ENCODE peak calls at places on chromosomes 16 and 17, in six cellular contexts. One of them, this sample, is unnamed.

GRCh38 chr16:69187891-69188451 is 1.0 kb downstream of the SNTB2 start:
- ATAC-seq in A549: peak
- ATAC-seq in HepG2: peak
- ATAC-seq in upper lobe of left lung: peak
- ATAC-seq in GM12878: peak
- ATAC-seq in K562: peak
- ATAC-seq in this sample: peak

GRCh38 chr16:81808933-81809480 is 29.9 kb downstream of the PLCG2 start:
- ATAC-seq in A549: peak
- ATAC-seq in GM12878: peak
- ATAC-seq in upper lobe of left lung: peak
- ATAC-seq in K562: peak
- ATAC-seq in HepG2: peak
- ATAC-seq in this sample: no peak

GRCh38 chr17:31722251-31723056 is 136.6 kb downstream of the COPRS start:
- ATAC-seq in A549: peak
- ATAC-seq in HepG2: no peak
- ATAC-seq in upper lobe of left lung: no peak
- ATAC-seq in K562: no peak
- ATAC-seq in GM12878: no peak
- ATAC-seq in this sample: peak

GRCh38 chr16:64475627-64476351 is 646.1 kb downstream of the CDH11 start:
- ATAC-seq in K562: no peak
- ATAC-seq in upper lobe of left lung: no peak
- ATAC-seq in GM12878: no peak
- ATAC-seq in A549: no peak
- ATAC-seq in HepG2: no peak
- ATAC-seq in this sample: peak

GRCh38 chr16:89621136-89621697 is 7.8 kb downstream of the DPEP1 start:
- ATAC-seq in K562: no peak
- ATAC-seq in upper lobe of left lung: no peak
- ATAC-seq in HepG2: peak
- ATAC-seq in A549: peak
- ATAC-seq in GM12878: no peak
- ATAC-seq in this sample: no peak

GRCh38 chr16:72877374-72878028 is 170.4 kb downstream of the ZFHX3 start:
- ATAC-seq in HepG2: peak
- ATAC-seq in A549: peak
- ATAC-seq in upper lobe of left lung: peak
- ATAC-seq in GM12878: no peak
- ATAC-seq in K562: peak
- ATAC-seq in this sample: peak

GRCh38 chr16:58732545-58733247 is 1.4 kb downstream of the GOT2 start:
- ATAC-seq in A549: no peak
- ATAC-seq in K562: no peak
- ATAC-seq in upper lobe of left lung: no peak
- ATAC-seq in GM12878: peak
- ATAC-seq in HepG2: no peak
- ATAC-seq in this sample: no peak

GRCh38 chr16:50234771-50235556 is 31.4 kb upstream of the ADCY7 start:
- ATAC-seq in HepG2: no peak
- ATAC-seq in GM12878: no peak
- ATAC-seq in K562: no peak
- ATAC-seq in A549: peak
- ATAC-seq in upper lobe of left lung: peak
- ATAC-seq in this sample: no peak

GRCh38 chr16:27431773-27432599 is 30.0 kb downstream of the IL21R start:
- ATAC-seq in K562: peak
- ATAC-seq in upper lobe of left lung: peak
- ATAC-seq in HepG2: peak
- ATAC-seq in A549: peak
- ATAC-seq in GM12878: no peak
- ATAC-seq in this sample: no peak

DNA sequence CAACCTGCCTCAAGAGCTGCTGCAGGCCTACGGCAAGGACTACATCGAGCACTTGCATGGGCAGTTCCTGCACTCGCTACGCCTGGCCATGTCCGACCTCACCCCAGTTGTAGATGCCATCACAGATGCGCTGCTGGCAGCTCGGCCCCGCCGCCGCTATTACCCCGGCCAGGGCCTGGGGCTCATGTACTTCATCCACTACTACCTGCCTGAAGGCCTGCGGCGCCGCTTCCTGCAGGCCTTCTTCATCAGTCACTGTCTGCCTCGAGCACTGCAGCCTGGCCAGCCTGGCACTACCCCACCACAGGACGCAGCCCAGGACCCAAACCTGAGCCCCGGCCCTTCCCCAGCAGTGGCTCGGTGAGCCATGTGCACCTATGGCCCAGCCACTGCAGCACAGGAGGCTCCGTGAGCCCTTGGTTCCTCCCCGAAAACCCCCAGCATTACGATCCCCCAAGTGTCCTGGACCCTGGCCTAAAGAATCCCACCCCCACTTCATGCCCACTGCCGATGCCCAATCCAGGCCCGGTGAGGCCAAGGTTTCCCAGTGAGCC is 5.8 kb downstream of the HSD11B2 start:
- ATAC-seq in GM12878: no peak
- ATAC-seq in A549: no peak
- ATAC-seq in K562: no peak
- ATAC-seq in upper lobe of left lung: no peak
- ATAC-seq in HepG2: no peak
- ATAC-seq in this sample: no peak
- H3K27ac ChIP-seq in GM12878: no peak
- H3K27ac ChIP-seq in A549: no peak
- H3K27ac ChIP-seq in K562: no peak
- H3K27ac ChIP-seq in upper lobe of left lung: no peak
- H3K27ac ChIP-seq in HepG2: no peak
- H3K27ac ChIP-seq in this sample: no peak

GRCh38 chr17:67492824-67493490 is 115.9 kb downstream of the PITPNC1 start:
- ATAC-seq in GM12878: no peak
- ATAC-seq in HepG2: no peak
- ATAC-seq in upper lobe of left lung: no peak
- ATAC-seq in A549: no peak
- ATAC-seq in K562: no peak
- ATAC-seq in this sample: no peak

GRCh38 chr17:67490471-67490870 is 113.4 kb downstream of the PITPNC1 start:
- ATAC-seq in K562: no peak
- ATAC-seq in A549: no peak
- ATAC-seq in upper lobe of left lung: no peak
- ATAC-seq in GM12878: no peak
- ATAC-seq in HepG2: no peak
- ATAC-seq in this sample: no peak

GRCh38 chr17:67492251-67492740 is 115.2 kb downstream of the PITPNC1 start:
- ATAC-seq in upper lobe of left lung: no peak
- ATAC-seq in HepG2: no peak
- ATAC-seq in A549: no peak
- ATAC-seq in K562: no peak
- ATAC-seq in GM12878: no peak
- ATAC-seq in this sample: no peak

GRCh38 chr17:67491678-67492019 is 114.6 kb downstream of the PITPNC1 start:
- ATAC-seq in GM12878: no peak
- ATAC-seq in HepG2: no peak
- ATAC-seq in K562: no peak
- ATAC-seq in upper lobe of left lung: no peak
- ATAC-seq in A549: peak
- ATAC-seq in this sample: no peak

DNA sequence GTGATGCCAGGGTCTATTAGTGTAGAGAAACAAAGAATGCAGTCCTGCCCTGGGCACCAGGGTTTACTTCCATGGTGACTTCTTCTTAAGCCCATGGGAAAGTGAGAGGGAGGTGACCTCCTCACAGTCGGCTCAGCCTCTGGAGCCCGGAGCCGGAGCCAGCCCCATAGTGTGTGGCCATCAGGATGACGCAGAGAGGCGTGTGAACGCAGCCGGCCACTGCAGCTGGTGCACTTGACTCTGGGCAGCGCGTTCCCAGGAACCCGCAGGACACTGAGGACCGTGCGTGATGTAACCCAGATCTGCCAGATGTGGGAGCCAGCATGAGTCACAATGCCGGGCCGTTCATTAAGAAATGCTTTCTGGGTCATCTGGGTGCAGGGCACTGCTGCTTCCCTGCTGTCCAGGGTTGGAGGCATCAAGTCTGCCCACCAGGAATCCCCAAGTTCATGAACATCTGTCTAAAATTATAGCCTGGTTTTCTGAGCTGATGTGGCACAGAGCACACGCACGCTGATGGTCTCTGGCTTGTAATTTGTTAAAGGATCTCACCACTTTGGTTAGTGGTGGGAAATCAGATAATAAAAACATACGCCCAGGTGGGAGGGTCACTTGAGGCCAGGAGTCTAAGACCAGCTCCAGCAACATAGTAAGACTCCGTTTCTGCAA is 114.1 kb downstream of the PITPNC1 start:
- ATAC-seq in K562: no peak
- ATAC-seq in HepG2: peak
- ATAC-seq in A549: peak
- ATAC-seq in upper lobe of left lung: peak
- ATAC-seq in GM12878: no peak
- ATAC-seq in this sample: peak
- TF ChIP-seq EP300 in K562: no peak
- TF ChIP-seq EP300 in HepG2: no peak
- TF ChIP-seq EP300 in A549: peak
- TF ChIP-seq EP300 in upper lobe of left lung: no peak
- TF ChIP-seq EP300 in GM12878: no peak
- TF ChIP-seq EP300 in this sample: peak

GRCh38 chr17:63762106-63763078 is 11.0 kb downstream of the CCDC47 start:
- ATAC-seq in upper lobe of left lung: no peak
- ATAC-seq in K562: no peak
- ATAC-seq in GM12878: no peak
- ATAC-seq in HepG2: no peak
- ATAC-seq in A549: no peak
- ATAC-seq in this sample: no peak
- H3K27ac ChIP-seq in upper lobe of left lung: peak
- H3K27ac ChIP-seq in K562: no peak
- H3K27ac ChIP-seq in GM12878: no peak
- H3K27ac ChIP-seq in HepG2: no peak
- H3K27ac ChIP-seq in A549: no peak
- H3K27ac ChIP-seq in this sample: no peak

GRCh38 chr17:81210466-81210865 is 12.3 kb downstream of the CEP131 start:
- ATAC-seq in A549: no peak
- ATAC-seq in upper lobe of left lung: no peak
- ATAC-seq in GM12878: no peak
- ATAC-seq in K562: no peak
- ATAC-seq in HepG2: no peak
- ATAC-seq in this sample: no peak
- TF ChIP-seq EP300 in A549: no peak
- TF ChIP-seq EP300 in upper lobe of left lung: no peak
- TF ChIP-seq EP300 in GM12878: no peak
- TF ChIP-seq EP300 in K562: no peak
- TF ChIP-seq EP300 in HepG2: no peak
- TF ChIP-seq EP300 in this sample: no peak

GRCh38 chr17:82333279-82334171 is at the start of gene SECTM1:
- ATAC-seq in A549: no peak
- ATAC-seq in K562: no peak
- ATAC-seq in HepG2: no peak
- ATAC-seq in GM12878: peak
- ATAC-seq in upper lobe of left lung: peak
- ATAC-seq in this sample: peak
- H3K27ac ChIP-seq in A549: peak
- H3K27ac ChIP-seq in K562: peak
- H3K27ac ChIP-seq in HepG2: peak
- H3K27ac ChIP-seq in GM12878: no peak
- H3K27ac ChIP-seq in upper lobe of left lung: peak
- H3K27ac ChIP-seq in this sample: peak

GRCh38 chr16:87860553-87861299 is 8.6 kb downstream of the SLC7A5 start:
- ATAC-seq in GM12878: peak
- ATAC-seq in A549: peak
- ATAC-seq in upper lobe of left lung: peak
- ATAC-seq in K562: peak
- ATAC-seq in HepG2: peak
- ATAC-seq in this sample: peak
- TF ChIP-seq EP300 in GM12878: no peak
- TF ChIP-seq EP300 in A549: no peak
- TF ChIP-seq EP300 in upper lobe of left lung: no peak
- TF ChIP-seq EP300 in K562: no peak
- TF ChIP-seq EP300 in HepG2: peak
- TF ChIP-seq EP300 in this sample: no peak

DNA sequence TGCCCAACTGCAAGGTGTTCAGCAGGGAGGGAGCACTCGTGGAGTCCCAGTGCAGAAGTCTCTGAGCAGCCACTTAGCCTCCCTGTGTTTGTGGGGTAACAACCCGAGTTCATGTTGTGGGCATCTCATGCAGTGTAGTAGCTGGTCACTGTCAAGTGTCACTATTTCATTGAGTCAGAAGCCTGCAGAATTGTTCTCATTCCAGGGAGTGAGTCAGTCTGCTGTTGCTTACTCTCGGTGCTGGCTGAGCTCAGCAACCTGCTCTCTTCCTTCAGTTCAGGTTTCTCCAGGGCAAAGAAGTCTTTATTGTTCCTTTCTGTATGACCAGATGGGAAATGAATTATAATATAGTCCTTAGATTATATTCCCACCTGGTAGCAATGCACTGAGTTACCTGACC is 24.1 kb downstream of the HMOX2 start:
- ATAC-seq in A549: peak
- ATAC-seq in HepG2: peak
- ATAC-seq in K562: no peak
- ATAC-seq in upper lobe of left lung: peak
- ATAC-seq in GM12878: no peak
- ATAC-seq in this sample: peak
- H3K27ac ChIP-seq in A549: no peak
- H3K27ac ChIP-seq in HepG2: peak
- H3K27ac ChIP-seq in K562: no peak
- H3K27ac ChIP-seq in upper lobe of left lung: peak
- H3K27ac ChIP-seq in GM12878: no peak
- H3K27ac ChIP-seq in this sample: peak

GRCh38 chr16:2267913-2268666 is at the start of gene RNPS1:
- ATAC-seq in HepG2: peak
- ATAC-seq in GM12878: peak
- ATAC-seq in K562: peak
- ATAC-seq in A549: peak
- ATAC-seq in upper lobe of left lung: peak
- ATAC-seq in this sample: peak
- TF ChIP-seq EP300 in HepG2: no peak
- TF ChIP-seq EP300 in GM12878: peak
- TF ChIP-seq EP300 in K562: peak
- TF ChIP-seq EP300 in A549: no peak
- TF ChIP-seq EP300 in upper lobe of left lung: no peak
- TF ChIP-seq EP300 in this sample: no peak

GRCh38 chr17:82985973-82986372 is 93.4 kb upstream of the METRNL start:
- ATAC-seq in GM12878: peak
- ATAC-seq in upper lobe of left lung: peak
- ATAC-seq in A549: no peak
- ATAC-seq in HepG2: peak
- ATAC-seq in K562: no peak
- ATAC-seq in this sample: no peak
- H3K27ac ChIP-seq in GM12878: no peak
- H3K27ac ChIP-seq in upper lobe of left lung: no peak
- H3K27ac ChIP-seq in A549: no peak
- H3K27ac ChIP-seq in HepG2: no peak
- H3K27ac ChIP-seq in K562: no peak
- H3K27ac ChIP-seq in this sample: no peak